ENCODE peak calls at places on chromosomes 4 and X, in four cellular contexts. J, M, D and U are unnamed samples.

GRCh38 chr4:165369522-165369921 is 9.3 kb upstream of the CPE start:
- DNase-seq in J (no peak), M (no peak), D (no peak), U (no peak)

GRCh38 chr4:6916587-6917444 is 7.2 kb downstream of the TBC1D14 start:
- DNase-seq in J (no peak), M (no peak), D (no peak), U (peak; percentile 48)

GRCh38 chr4:53653484-53654053 is 62.3 kb upstream of the LNX1 start:
- DNase-seq in J (peak; percentile 5), M (no peak), D (no peak), U (peak; percentile 15)

GRCh38 chr4:78566834-78567501 is 15.4 kb downstream of the ANXA3 start:
- DNase-seq in J (no peak), M (no peak), D (no peak), U (no peak)

GRCh38 chrX:135384161-135384836 is 37.4 kb upstream of the SMIM10L2A start:
- DNase-seq in J (no peak), M (no peak), D (no peak), U (no peak)

GRCh38 chr4:119053245-119053644 is 82.4 kb upstream of the MYOZ2 start:
- DNase-seq in J (peak; percentile 53), M (no peak), D (no peak), U (no peak)

GRCh38 chrX:72280210-72280882 is 3.3 kb upstream of the RPS4X start:
- DNase-seq in J (peak; percentile 38), M (no peak), D (no peak), U (no peak)

GRCh38 chr4:118680808-118681207 is 4.4 kb upstream of the METTL14 start:
- DNase-seq in J (no peak), M (no peak), D (no peak), U (peak; percentile 17)

GRCh38 chrX:153969125-153969903 is 2.3 kb downstream of the HCFC1 start:
- DNase-seq in J (no peak), M (no peak), D (peak; percentile 58), U (peak; percentile 42)

GRCh38 chr4:55345980-55346850 is at the start of gene SRD5A3:
- DNase-seq in J (peak; percentile 71), M (peak; percentile 89), D (peak; percentile 98), U (peak; percentile 89)

GRCh38 chr4:54089875-54090274 is 10.1 kb upstream of the GSX2 start:
- DNase-seq in J (no peak), M (no peak), D (no peak), U (no peak)

GRCh38 chr4:68463796-68464195 is 16.5 kb downstream of the TMPRSS11E start:
- DNase-seq in J (peak; percentile 45), M (no peak), D (no peak), U (no peak)

GRCh38 chr4:69896530-69897116 is 34.2 kb upstream of the CSN1S1 start:
- DNase-seq in J (peak; percentile 3), M (no peak), D (no peak), U (no peak)

GRCh38 chr4:6445403-6446129 is 26.8 kb downstream of the PPP2R2C start:
- DNase-seq in J (no peak), M (no peak), D (no peak), U (no peak)

GRCh38 chrX:114006664-114007063 is 577.2 kb upstream of the HTR2C start:
- DNase-seq in J (no peak), M (no peak), D (no peak), U (no peak)

GRCh38 chr4:47213971-47214370 is 182.6 kb downstream of the GABRB1 start:
- DNase-seq in J (peak; percentile 96), M (no peak), D (no peak), U (peak; percentile 47)

GRCh38 chr4:68655764-68656444 is 14.5 kb downstream of the UGT2B15 start:
- DNase-seq in J (no peak), M (no peak), D (no peak), U (no peak)

GRCh38 chr4:184669251-184669650 is 19.7 kb downstream of the PRIMPOL start:
- DNase-seq in J (no peak), M (no peak), D (no peak), U (no peak)

GRCh38 chr4:13928214-13928613 is 300.7 kb upstream of the BOD1L1 start:
- DNase-seq in J (no peak), M (no peak), D (no peak), U (no peak)

GRCh38 chrX:103628386-103629290 is at the start of gene TCEAL1:
- DNase-seq in J (peak; percentile 27), M (peak; percentile 47), D (peak; percentile 74), U (peak; percentile 52)
- TF ChIP-seq CTCF in J (no peak), M (no peak), D (no peak), U (no peak)

GRCh38 chr4:83436680-83437079 is 18.9 kb downstream of the HELQ start:
- DNase-seq in J (no peak), M (no peak), D (no peak), U (no peak)
- H3K36me3 ChIP-seq in J (peaks cover 4% of the 10 kb centered on the region), M (peaks cover 64% of the 10 kb centered on the region), D (peaks cover 4% of the 10 kb centered on the region), U (peaks cover 4% of the 10 kb centered on the region)

GRCh38 chr4:113950207-113950606 is 29.2 kb downstream of the ARSJ start:
- DNase-seq in J (no peak), M (no peak), D (no peak), U (no peak)

GRCh38 chr4:113952452-113953029 is 26.9 kb downstream of the ARSJ start:
- DNase-seq in J (peak; percentile 62), M (no peak), D (no peak), U (peak; percentile 56)

GRCh38 chr4:113947484-113947883 is 32.0 kb downstream of the ARSJ start:
- DNase-seq in J (no peak), M (no peak), D (no peak), U (no peak)

GRCh38 chr4:113953888-113954287 is 25.6 kb downstream of the ARSJ start:
- DNase-seq in J (no peak), M (no peak), D (no peak), U (no peak)

DNA sequence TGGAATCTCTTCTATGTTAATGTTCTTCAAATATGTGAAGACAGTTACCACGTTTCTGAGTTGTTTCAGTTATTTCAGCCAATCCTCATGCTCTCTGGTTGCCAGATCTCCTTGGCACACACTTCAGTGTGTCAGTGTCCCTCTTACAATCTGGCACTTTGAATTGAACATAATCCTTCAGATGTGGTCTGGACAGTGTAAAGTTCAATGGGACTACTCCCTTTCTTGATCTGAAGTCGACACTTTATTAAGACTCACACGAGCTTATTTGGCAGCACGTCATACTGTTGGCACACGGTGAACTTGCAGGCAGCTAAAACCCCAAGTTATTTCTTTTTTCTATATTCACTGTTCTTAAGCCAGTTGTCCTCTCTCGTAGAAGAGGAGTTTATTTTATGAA is 28.2 kb downstream of the ARSJ start:
- DNase-seq in J (peak; percentile 46), M (peak; percentile 14), D (no peak), U (no peak)
- H3K4me3 ChIP-seq in J (no peak overlapping the region), M (no peak overlapping the region), D (no peak overlapping the region), U (no peak overlapping the region)

DNA sequence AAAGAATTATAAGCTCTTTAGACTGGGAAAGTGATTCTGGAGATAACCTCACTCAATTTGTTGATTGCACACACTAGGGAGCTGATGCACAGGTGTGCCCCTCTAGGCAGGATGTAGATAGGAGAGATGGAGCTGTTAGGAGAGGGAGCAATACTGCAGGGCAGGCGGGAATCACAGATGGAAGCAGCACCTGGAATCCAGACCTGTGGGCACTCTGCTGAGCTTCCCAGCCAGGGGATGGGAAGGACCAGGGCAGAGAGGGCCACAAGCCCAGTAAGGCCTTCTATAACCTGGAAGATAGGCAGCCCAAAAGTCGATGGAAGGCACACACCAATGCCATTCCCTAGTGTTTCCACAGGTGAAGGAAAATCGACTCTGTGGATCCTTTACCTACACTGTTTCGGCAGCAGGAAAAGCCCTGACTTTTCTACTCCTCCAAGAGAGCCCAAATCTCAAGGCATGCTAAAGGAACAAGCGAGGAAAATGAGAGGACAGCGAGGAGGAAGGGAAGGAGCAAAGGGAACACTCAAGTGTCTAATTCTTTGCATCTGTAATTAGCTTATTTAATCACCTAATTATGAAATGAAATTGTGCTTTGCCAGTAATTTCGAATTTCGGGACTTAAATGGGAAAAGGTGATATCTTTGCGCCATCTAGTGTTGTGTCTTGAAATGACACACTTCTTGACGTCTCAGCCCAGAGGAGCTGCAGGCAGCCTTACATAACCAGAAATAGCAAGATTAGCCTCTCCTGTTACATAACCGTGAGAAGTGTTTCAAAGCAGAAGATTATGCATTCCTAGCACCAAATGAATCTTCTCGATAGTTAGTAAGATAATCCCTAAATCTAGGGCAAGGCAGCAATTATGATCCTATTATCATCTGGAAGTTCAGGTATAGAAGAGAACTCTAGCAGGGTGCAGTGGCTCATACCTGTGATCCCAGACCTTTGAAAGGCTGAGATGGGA is 31.0 kb upstream of the TLR3 start:
- DNase-seq in J (peak; percentile 80), M (no peak), D (no peak), U (peak; percentile 45)
- TF ChIP-seq CTCF in J (peak; percentile 83), M (peak; percentile 86), D (peak; percentile 68), U (peak; percentile 76)

GRCh38 chr4:38050560-38051350 is 90.6 kb downstream of the PTTG2 start:
- DNase-seq in J (peak; percentile 21), M (no peak), D (no peak), U (no peak)
- H3K36me3 ChIP-seq in J (peaks cover 12% of the 10 kb centered on the region), M (peaks cover 55% of the 10 kb centered on the region), D (no peaks in the 10 kb centered on the region), U (no peaks in the 10 kb centered on the region)

GRCh38 chr4:1794809-1795303 is 1.8 kb downstream of the FGFR3 start:
- DNase-seq in J (no peak), M (no peak), D (no peak), U (no peak)
- H3K4me3 ChIP-seq in J (no peak overlapping the region), M (peak overlapping the region; percentile 69), D (peak overlapping the region; percentile 51), U (no peak overlapping the region)